ENCODE peak calls at places on chromosomes 16 and 17, in seven cellular contexts. One of them, this sample, is unnamed.

GRCh38 chr17:9928601-9929341 is 23.7 kb upstream of the RCVRN start:
- DNase-seq in left cardiac atrium: no peak
- DNase-seq in HS-5: peak; percentile 60
- DNase-seq in OCI-LY7: peak; percentile 20
- DNase-seq in stomach: no peak
- DNase-seq in stimulated activated CD8-positive, alpha-beta memory T cell treated with anti-CD3 and anti-CD28 coated beads, Interleukin-4, amount 100 ng/mL, for 48 hours: no peak
- DNase-seq in anterior cingulate cortex: no peak
- DNase-seq in this sample: no peak

GRCh38 chr17:8016632-8017424 is 14.4 kb downstream of the GUCY2D start:
- DNase-seq in HS-5: no peak
- DNase-seq in OCI-LY7: peak; percentile 50
- DNase-seq in stomach: peak; percentile 68
- DNase-seq in anterior cingulate cortex: peak; percentile 6
- DNase-seq in stimulated activated CD8-positive, alpha-beta memory T cell treated with anti-CD3 and anti-CD28 coated beads, Interleukin-4, amount 100 ng/mL, for 48 hours: peak; percentile 74
- DNase-seq in left cardiac atrium: peak; percentile 60
- DNase-seq in this sample: peak; percentile 48

GRCh38 chr17:40623419-40624217 is 24.0 kb downstream of the SMARCE1 start:
- DNase-seq in left cardiac atrium: no peak
- DNase-seq in OCI-LY7: peak; percentile 35
- DNase-seq in anterior cingulate cortex: no peak
- DNase-seq in stimulated activated CD8-positive, alpha-beta memory T cell treated with anti-CD3 and anti-CD28 coated beads, Interleukin-4, amount 100 ng/mL, for 48 hours: no peak
- DNase-seq in HS-5: no peak
- DNase-seq in stomach: no peak
- DNase-seq in this sample: no peak

GRCh38 chr16:29663020-29663828 is at the start of gene SPN:
- DNase-seq in left cardiac atrium: no peak
- DNase-seq in stomach: no peak
- DNase-seq in anterior cingulate cortex: no peak
- DNase-seq in OCI-LY7: peak; percentile 69
- DNase-seq in HS-5: no peak
- DNase-seq in stimulated activated CD8-positive, alpha-beta memory T cell treated with anti-CD3 and anti-CD28 coated beads, Interleukin-4, amount 100 ng/mL, for 48 hours: peak; percentile 73
- DNase-seq in this sample: peak; percentile 86

GRCh38 chr17:56795510-56795909 is 38.2 kb downstream of the C17orf67 start:
- DNase-seq in stimulated activated CD8-positive, alpha-beta memory T cell treated with anti-CD3 and anti-CD28 coated beads, Interleukin-4, amount 100 ng/mL, for 48 hours: no peak
- DNase-seq in HS-5: no peak
- DNase-seq in stomach: no peak
- DNase-seq in OCI-LY7: no peak
- DNase-seq in anterior cingulate cortex: no peak
- DNase-seq in left cardiac atrium: no peak
- DNase-seq in this sample: no peak

GRCh38 chr16:27168790-27169189 is 34.5 kb upstream of the KDM8 start:
- DNase-seq in stimulated activated CD8-positive, alpha-beta memory T cell treated with anti-CD3 and anti-CD28 coated beads, Interleukin-4, amount 100 ng/mL, for 48 hours: no peak
- DNase-seq in anterior cingulate cortex: no peak
- DNase-seq in HS-5: no peak
- DNase-seq in OCI-LY7: no peak
- DNase-seq in stomach: no peak
- DNase-seq in left cardiac atrium: no peak
- DNase-seq in this sample: no peak

GRCh38 chr16:51888021-51888420 is 658.9 kb downstream of the TOX3 start:
- DNase-seq in anterior cingulate cortex: no peak
- DNase-seq in OCI-LY7: no peak
- DNase-seq in stomach: no peak
- DNase-seq in HS-5: no peak
- DNase-seq in stimulated activated CD8-positive, alpha-beta memory T cell treated with anti-CD3 and anti-CD28 coated beads, Interleukin-4, amount 100 ng/mL, for 48 hours: no peak
- DNase-seq in left cardiac atrium: no peak
- DNase-seq in this sample: no peak

GRCh38 chr16:84593825-84594724 is 23.8 kb downstream of the COTL1 start:
- DNase-seq in stomach: peak; percentile 78
- DNase-seq in stimulated activated CD8-positive, alpha-beta memory T cell treated with anti-CD3 and anti-CD28 coated beads, Interleukin-4, amount 100 ng/mL, for 48 hours: peak; percentile 85
- DNase-seq in HS-5: no peak
- DNase-seq in OCI-LY7: peak; percentile 97
- DNase-seq in left cardiac atrium: peak; percentile 46
- DNase-seq in anterior cingulate cortex: peak; percentile 17
- DNase-seq in this sample: peak; percentile 47

GRCh38 chr17:82153745-82154375 is 55.8 kb upstream of the FASN start:
- DNase-seq in OCI-LY7: peak; percentile 85
- DNase-seq in left cardiac atrium: peak; percentile 83
- DNase-seq in HS-5: no peak
- DNase-seq in stimulated activated CD8-positive, alpha-beta memory T cell treated with anti-CD3 and anti-CD28 coated beads, Interleukin-4, amount 100 ng/mL, for 48 hours: peak; percentile 90
- DNase-seq in stomach: peak; percentile 88
- DNase-seq in anterior cingulate cortex: peak; percentile 20
- DNase-seq in this sample: peak; percentile 72